ENCODE peak calls at places on chromosomes 11 and 22, in six cellular contexts. E, L, G, R, U and P are unnamed samples.

GRCh38 chr11:35735903-35736302 is 73.3 kb downstream of the TRIM44 start:
- ATAC-seq in R (peak), L (no peak), G (no peak), E (no peak), U (no peak), P (no peak)

GRCh38 chr22:46079861-46080821 is 70.2 kb upstream of the PPARA start:
- ATAC-seq in U (no peak), G (no peak), R (peak), E (no peak), L (peak), P (no peak)

GRCh38 chr11:47778878-47779483 is 11.8 kb upstream of the FNBP4 start:
- ATAC-seq in U (no peak), L (no peak), G (no peak), E (no peak), R (no peak), P (no peak)

GRCh38 chr11:68574308-68574707 is 110.0 kb upstream of the GAL start:
- ATAC-seq in R (no peak), E (no peak), L (no peak), G (no peak), U (no peak), P (peak)

GRCh38 chr11:133947298-133947905 is 9.4 kb downstream of the IGSF9B start:
- ATAC-seq in G (peak), R (no peak), L (peak), E (peak), U (peak), P (peak)

GRCh38 chr11:110565344-110565684 is 135.6 kb downstream of the FDX1 start:
- ATAC-seq in G (no peak), E (no peak), L (no peak), R (no peak), U (no peak), P (no peak)

GRCh38 chr22:42699281-42699681 is 21.4 kb downstream of the A4GALT start:
- ATAC-seq in L (no peak), G (no peak), R (no peak), E (no peak), U (no peak), P (no peak)

GRCh38 chr22:40107244-40107643 is 70.5 kb upstream of the TNRC6B start:
- ATAC-seq in E (no peak), U (no peak), G (no peak), L (no peak), R (no peak), P (no peak)

GRCh38 chr22:37145415-37146385 is 4.0 kb downstream of the IL2RB start:
- ATAC-seq in G (no peak), U (no peak), E (no peak), L (no peak), R (no peak), P (no peak)

GRCh38 chr11:47148903-47149535 is 27.7 kb downstream of the ARFGAP2 start:
- ATAC-seq in E (no peak), U (no peak), R (peak), L (peak), G (no peak), P (no peak)

GRCh38 chr11:71998649-71999310 is at the start of gene IL18BP:
- ATAC-seq in G (peak), E (peak), L (peak), R (no peak), U (peak), P (peak)

GRCh38 chr22:44932493-44932892 is 77.3 kb downstream of the PHF21B start:
- ATAC-seq in L (no peak), R (no peak), G (no peak), E (no peak), U (no peak), P (no peak)

GRCh38 chr22:25404556-25404922 is 159.9 kb upstream of the GRK3 start:
- ATAC-seq in U (peak), G (no peak), E (no peak), L (no peak), R (no peak), P (no peak)

GRCh38 chr22:27866136-27867091 is 52.6 kb downstream of the PITPNB start:
- ATAC-seq in G (no peak), U (no peak), R (peak), E (no peak), L (peak), P (peak)

GRCh38 chr22:44955102-44955501 is 54.7 kb downstream of the PHF21B start:
- ATAC-seq in R (no peak), E (no peak), G (peak), L (no peak), U (peak), P (no peak)

GRCh38 chr22:26673485-26673884 is 16.1 kb downstream of the MIAT start:
- ATAC-seq in R (no peak), U (no peak), L (no peak), G (peak), E (peak), P (peak)

GRCh38 chr22:27709919-27710452 is 91.6 kb downstream of the MN1 start:
- ATAC-seq in R (no peak), G (no peak), L (no peak), U (no peak), E (peak), P (peak)

GRCh38 chr11:105315287-105315686 is 175.7 kb upstream of the CARD18 start:
- ATAC-seq in G (peak), L (no peak), R (no peak), U (no peak), E (no peak), P (no peak)

GRCh38 chr11:86046111-86046510 is 22.8 kb downstream of the PICALM start:
- ATAC-seq in R (no peak), L (no peak), E (no peak), G (no peak), U (no peak), P (peak)

GRCh38 chr11:7577883-7578242 is 64.1 kb downstream of the PPFIBP2 start:
- ATAC-seq in L (no peak), E (peak), G (peak), U (peak), R (no peak), P (peak)

GRCh38 chr11:94400839-94401772 is at the start of gene GPR83:
- ATAC-seq in U (peak), G (peak), E (peak), R (no peak), L (no peak), P (no peak)

GRCh38 chr11:58164990-58165389 is 23.9 kb upstream of the OR9Q2 start:
- ATAC-seq in G (no peak), L (no peak), E (no peak), U (no peak), R (no peak), P (no peak)

GRCh38 chr11:124745835-124746620 is 6.0 kb downstream of the VSIG2 start:
- ATAC-seq in E (peak), G (peak), R (peak), L (no peak), U (peak), P (peak)

GRCh38 chr11:32583451-32584271 is at the start of gene EIF3M:
- ATAC-seq in L (peak), E (peak), R (peak), U (peak), G (peak), P (peak)

GRCh38 chr11:17116121-17116520 is 38.7 kb upstream of the RPS13 start:
- ATAC-seq in L (no peak), R (no peak), G (no peak), E (no peak), U (no peak), P (no peak)

GRCh38 chr11:118088531-118088930 is 1.8 kb upstream of the SMIM35 start:
- ATAC-seq in E (no peak), L (peak), R (no peak), U (peak), G (no peak), P (no peak)

GRCh38 chr22:38110863-38111852 is 674 bp upstream of the BAIAP2L2 start:
- ATAC-seq in E (no peak), L (no peak), U (no peak), R (no peak), G (no peak), P (no peak)

GRCh38 chr11:117861151-117862018 is 15.1 kb downstream of the FXYD6 start:
- ATAC-seq in L (peak), G (peak), R (no peak), U (no peak), E (no peak), P (no peak)

GRCh38 chr11:121250843-121251242 is 41.7 kb upstream of the SC5D start:
- ATAC-seq in L (no peak), U (no peak), G (no peak), E (no peak), R (no peak), P (no peak)